ENCODE peak calls at places on chromosomes 16 and 17, in ten cellular contexts. B, V, Y, D, S, J, U, A, T and N are unnamed samples.

GRCh38 chr17:59761385-59762021 is 54.0 kb downstream of the VMP1 start:
- DNase-seq in Y (no peak), J (no peak), T (no peak), B (no peak), D (no peak), V (peak; percentile 64), S (peak; percentile 64), U (no peak), A (peak; percentile 85), N (no peak)

GRCh38 chr17:40485851-40486512 is 15.4 kb downstream of the TNS4 start:
- DNase-seq in B (no peak), V (peak; percentile 98), S (peak; percentile 96), A (peak; percentile 97), D (no peak), T (peak; percentile 81), U (no peak), Y (no peak), J (no peak), N (peak; percentile 95)

GRCh38 chr16:53154513-53154912 is 99.7 kb downstream of the CHD9 start:
- DNase-seq in B (no peak), J (no peak), D (no peak), S (no peak), Y (no peak), V (no peak), U (no peak), A (no peak), T (no peak), N (no peak)

GRCh38 chr17:27540300-27541105 is 84.3 kb downstream of the KSR1 start:
- DNase-seq in A (peak; percentile 91), Y (peak; percentile 88), D (no peak), B (no peak), V (peak; percentile 98), S (peak; percentile 73), U (no peak), T (no peak), J (no peak), N (no peak)

GRCh38 chr17:32275060-32276042 is 9.7 kb downstream of the RHBDL3 start:
- DNase-seq in J (no peak), D (no peak), V (peak; percentile 98), A (peak; percentile 51), S (peak; percentile 88), Y (peak; percentile 52), B (no peak), U (no peak), T (no peak), N (peak; percentile 52)

GRCh38 chr17:45291170-45291805 is 25.5 kb downstream of the MAP3K14 start:
- DNase-seq in V (no peak), B (no peak), S (no peak), J (no peak), A (no peak), T (no peak), Y (peak; percentile 64), D (peak; percentile 20), U (no peak), N (no peak)

GRCh38 chr16:29807426-29808218 is 1.3 kb downstream of the MAZ start:
- DNase-seq in B (no peak), V (peak; percentile 93), D (peak; percentile 92), U (peak; percentile 95), J (peak; percentile 81), A (peak; percentile 68), T (peak; percentile 93), S (peak; percentile 93), Y (peak; percentile 93), N (peak; percentile 90)

GRCh38 chr17:17675925-17676534 is 5.2 kb upstream of the RAI1 start:
- DNase-seq in V (peak; percentile 59), S (peak; percentile 77), D (peak; percentile 56), J (peak; percentile 37), U (peak; percentile 69), A (no peak), T (peak; percentile 52), Y (no peak), B (no peak), N (peak; percentile 90)

GRCh38 chr17:4969551-4970231 is 2.1 kb upstream of the SPAG7 start:
- DNase-seq in U (peak; percentile 30), S (peak; percentile 27), T (peak; percentile 58), J (no peak), B (no peak), Y (no peak), D (no peak), A (no peak), V (no peak), N (peak; percentile 26)

GRCh38 chr17:9120471-9120870 is 99.2 kb downstream of the NTN1 start:
- DNase-seq in J (no peak), B (no peak), A (no peak), S (no peak), V (no peak), U (peak; percentile 24), D (no peak), Y (no peak), T (peak; percentile 22), N (peak; percentile 6)

GRCh38 chr17:72122668-72123495 is 2.1 kb downstream of the SOX9 start:
- DNase-seq in Y (no peak), U (no peak), J (no peak), S (peak; percentile 63), V (peak; percentile 71), A (no peak), D (no peak), T (peak; percentile 7), B (no peak), N (no peak)

GRCh38 chr17:68451650-68452354 is 5.5 kb downstream of the WIPI1 start:
- DNase-seq in B (no peak), T (no peak), D (no peak), A (no peak), J (no peak), S (no peak), U (no peak), Y (no peak), V (no peak), N (no peak)

GRCh38 chr16:72099377-72099818 is 5.8 kb downstream of the DHX38 start:
- DNase-seq in S (peak; percentile 69), Y (no peak), J (peak; percentile 15), U (peak; percentile 71), V (peak; percentile 43), B (peak; percentile 47), T (peak; percentile 56), D (no peak), A (no peak), N (peak; percentile 31)

GRCh38 chr16:56710181-56710737 is 19.7 kb upstream of the NUP93 start:
- DNase-seq in Y (no peak), A (no peak), U (no peak), B (no peak), J (no peak), D (no peak), T (no peak), V (no peak), S (no peak), N (no peak)

GRCh38 chr17:72839086-72839728 is 253.3 kb downstream of the SLC39A11 start:
- DNase-seq in V (no peak), J (no peak), D (no peak), T (no peak), U (no peak), B (no peak), Y (peak; percentile 40), S (no peak), A (no peak), N (no peak)

GRCh38 chr17:76732734-76733617 is 4.2 kb downstream of the SRSF2 start:
- DNase-seq in Y (no peak), T (no peak), V (no peak), U (no peak), D (no peak), J (no peak), S (peak; percentile 19), B (no peak), A (no peak), N (no peak)

GRCh38 chr17:47237841-47238240 is 15.8 kb upstream of the ITGB3 start:
- DNase-seq in S (no peak), U (no peak), Y (no peak), A (no peak), B (no peak), D (no peak), T (no peak), V (no peak), J (no peak), N (no peak)

GRCh38 chr16:30941600-30942420 is 7.1 kb upstream of the ORAI3 start:
- DNase-seq in S (peak; percentile 82), B (no peak), J (peak; percentile 62), U (peak; percentile 85), V (peak; percentile 72), A (no peak), D (peak; percentile 74), Y (peak; percentile 88), T (peak; percentile 79), N (peak; percentile 66)

GRCh38 chr17:73566905-73567782 is 77.1 kb downstream of the SDK2 start:
- DNase-seq in S (no peak), J (peak; percentile 33), V (peak; percentile 32), Y (no peak), T (peak; percentile 55), A (no peak), D (no peak), U (peak; percentile 61), B (peak; percentile 74), N (no peak)

GRCh38 chr16:5432166-5432565 is 334.6 kb upstream of the EEF2KMT start:
- DNase-seq in B (no peak), Y (no peak), A (no peak), V (no peak), S (no peak), T (no peak), D (no peak), J (no peak), U (no peak), N (no peak)

GRCh38 chr17:64398330-64398729 is 7.7 kb upstream of the PECAM1 start:
- DNase-seq in T (no peak), A (no peak), D (no peak), J (peak; percentile 20), B (no peak), V (no peak), U (peak; percentile 61), S (no peak), Y (peak; percentile 0), N (no peak)

GRCh38 chr17:9768381-9768934 is 22.9 kb downstream of the DHRS7C start:
- DNase-seq in B (no peak), D (no peak), T (no peak), V (peak; percentile 5), A (no peak), J (no peak), Y (no peak), U (no peak), S (peak; percentile 59), N (peak; percentile 63)

GRCh38 chr16:80038566-80038965 is 438.0 kb upstream of the MAF start:
- DNase-seq in A (no peak), V (peak; percentile 10), T (no peak), S (no peak), U (no peak), J (no peak), Y (no peak), D (no peak), B (no peak), N (no peak)

GRCh38 chr16:25014500-25015147 is 545 bp downstream of the ARHGAP17 start:
- DNase-seq in V (peak; percentile 49), J (no peak), A (no peak), Y (peak; percentile 63), S (peak; percentile 50), B (peak; percentile 46), U (peak; percentile 35), T (peak; percentile 47), D (peak; percentile 49), N (peak; percentile 64)

GRCh38 chr17:49834118-49834743 is 13.6 kb downstream of the TAC4 start:
- DNase-seq in V (no peak), A (no peak), D (no peak), T (no peak), U (no peak), Y (no peak), S (no peak), B (no peak), J (no peak), N (no peak)

GRCh38 chr17:82065638-82066303 is at the start of gene DUS1L:
- DNase-seq in S (peak; percentile 59), J (peak; percentile 64), V (peak; percentile 61), T (peak; percentile 74), U (peak; percentile 70), B (no peak), A (no peak), D (peak; percentile 75), Y (peak; percentile 80), N (peak; percentile 19)

GRCh38 chr17:39648876-39649430 is 12.0 kb downstream of the STARD3 start:
- DNase-seq in S (no peak), V (no peak), J (no peak), B (no peak), D (no peak), Y (no peak), T (no peak), U (no peak), A (no peak), N (no peak)

GRCh38 chr16:72021043-72021442 is 12.5 kb downstream of the DHODH start:
- DNase-seq in J (no peak), S (no peak), D (no peak), V (no peak), B (no peak), U (no peak), A (no peak), Y (no peak), T (no peak), N (no peak)